ENCODE peak calls at places on chromosomes 13 and 19, in six cellular contexts. One of them, this sample, is unnamed.

GRCh38 chr19:42091300-42092266 is 15.6 kb downstream of the ZNF574 start:
- DNase-seq in skeletal muscle cell: no peak
- DNase-seq in kidney tubule cell: peak; percentile 33
- DNase-seq in tibial artery: no peak
- DNase-seq in T-helper 17 cell: no peak
- DNase-seq in neuronal stem cell: no peak
- DNase-seq in this sample: peak; percentile 82

GRCh38 chr19:31502536-31503170 is 153.4 kb upstream of the TSHZ3 start:
- DNase-seq in neuronal stem cell: no peak
- DNase-seq in kidney tubule cell: no peak
- DNase-seq in T-helper 17 cell: no peak
- DNase-seq in tibial artery: no peak
- DNase-seq in skeletal muscle cell: no peak
- DNase-seq in this sample: no peak

GRCh38 chr19:1651548-1652394 is 644 bp downstream of the TCF3 start:
- DNase-seq in kidney tubule cell: peak; percentile 23
- DNase-seq in skeletal muscle cell: no peak
- DNase-seq in neuronal stem cell: peak; percentile 42
- DNase-seq in T-helper 17 cell: no peak
- DNase-seq in tibial artery: no peak
- DNase-seq in this sample: peak; percentile 44

GRCh38 chr13:73757471-73758233 is 376.6 kb downstream of the KLF12 start:
- DNase-seq in T-helper 17 cell: no peak
- DNase-seq in tibial artery: no peak
- DNase-seq in kidney tubule cell: no peak
- DNase-seq in skeletal muscle cell: no peak
- DNase-seq in neuronal stem cell: no peak
- DNase-seq in this sample: no peak

GRCh38 chr13:24071423-24072075 is 89.0 kb upstream of the SPATA13 start:
- DNase-seq in kidney tubule cell: peak; percentile 28
- DNase-seq in skeletal muscle cell: no peak
- DNase-seq in neuronal stem cell: no peak
- DNase-seq in tibial artery: no peak
- DNase-seq in T-helper 17 cell: no peak
- DNase-seq in this sample: peak; percentile 51

GRCh38 chr19:45973564-45974338 is at the start of gene NOVA2:
- DNase-seq in tibial artery: no peak
- DNase-seq in neuronal stem cell: peak; percentile 89
- DNase-seq in skeletal muscle cell: no peak
- DNase-seq in T-helper 17 cell: no peak
- DNase-seq in kidney tubule cell: peak; percentile 32
- DNase-seq in this sample: peak; percentile 47

GRCh38 chr13:44783987-44784734 is 205.1 kb downstream of the NUFIP1 start:
- DNase-seq in tibial artery: no peak
- DNase-seq in kidney tubule cell: no peak
- DNase-seq in T-helper 17 cell: no peak
- DNase-seq in skeletal muscle cell: no peak
- DNase-seq in neuronal stem cell: no peak
- DNase-seq in this sample: no peak

GRCh38 chr13:21573920-21574712 is 29.9 kb downstream of the MICU2 start:
- DNase-seq in neuronal stem cell: no peak
- DNase-seq in tibial artery: no peak
- DNase-seq in T-helper 17 cell: no peak
- DNase-seq in skeletal muscle cell: no peak
- DNase-seq in kidney tubule cell: no peak
- DNase-seq in this sample: no peak

GRCh38 chr19:39411832-39412099 is 703 bp upstream of the PLEKHG2 start:
- DNase-seq in skeletal muscle cell: peak; percentile 75
- DNase-seq in kidney tubule cell: peak; percentile 93
- DNase-seq in T-helper 17 cell: peak; percentile 86
- DNase-seq in tibial artery: peak; percentile 95
- DNase-seq in neuronal stem cell: peak; percentile 89
- DNase-seq in this sample: peak; percentile 90

GRCh38 chr19:8641908-8642547 is 11.6 kb downstream of the NFILZ start:
- DNase-seq in skeletal muscle cell: no peak
- DNase-seq in tibial artery: no peak
- DNase-seq in neuronal stem cell: no peak
- DNase-seq in kidney tubule cell: peak; percentile 43
- DNase-seq in T-helper 17 cell: no peak
- DNase-seq in this sample: peak; percentile 39

GRCh38 chr19:41811036-41811435 is 14.6 kb downstream of the CEACAM3 start:
- DNase-seq in kidney tubule cell: no peak
- DNase-seq in neuronal stem cell: no peak
- DNase-seq in T-helper 17 cell: no peak
- DNase-seq in tibial artery: no peak
- DNase-seq in skeletal muscle cell: no peak
- DNase-seq in this sample: no peak

GRCh38 chr13:36096411-36097184 is 34.6 kb downstream of the DCLK1 start:
- DNase-seq in kidney tubule cell: peak; percentile 93
- DNase-seq in neuronal stem cell: no peak
- DNase-seq in tibial artery: no peak
- DNase-seq in T-helper 17 cell: no peak
- DNase-seq in skeletal muscle cell: peak; percentile 23
- DNase-seq in this sample: peak; percentile 32

GRCh38 chr19:57559008-57559403 is 657 bp downstream of the ZNF550 start:
- DNase-seq in T-helper 17 cell: no peak
- DNase-seq in kidney tubule cell: peak; percentile 53
- DNase-seq in neuronal stem cell: no peak
- DNase-seq in tibial artery: no peak
- DNase-seq in skeletal muscle cell: no peak
- DNase-seq in this sample: peak; percentile 23